ENCODE peak calls at places on chromosomes 12 and 14, in six cellular contexts. One of them, this sample, is unnamed.

GRCh38 chr12:26704684-26705475 is 128.1 kb downstream of the ITPR2 start:
- DNase-seq in thyroid gland: no peak
- DNase-seq in lower leg skin: no peak
- DNase-seq in A549: peak; percentile 14
- DNase-seq in uterus: no peak
- DNase-seq in heart left ventricle: no peak
- DNase-seq in this sample: no peak

GRCh38 chr14:38121280-38121679 is 86.4 kb upstream of the SSTR1 start:
- DNase-seq in thyroid gland: no peak
- DNase-seq in lower leg skin: no peak
- DNase-seq in A549: no peak
- DNase-seq in uterus: no peak
- DNase-seq in heart left ventricle: no peak
- DNase-seq in this sample: no peak

GRCh38 chr12:4265280-4265679 is 8.3 kb upstream of the CCND2 start:
- DNase-seq in thyroid gland: no peak
- DNase-seq in lower leg skin: no peak
- DNase-seq in A549: no peak
- DNase-seq in uterus: no peak
- DNase-seq in heart left ventricle: no peak
- DNase-seq in this sample: no peak

GRCh38 chr12:79324571-79324970 is 366.2 kb downstream of the PAWR start:
- DNase-seq in thyroid gland: no peak
- DNase-seq in lower leg skin: no peak
- DNase-seq in A549: no peak
- DNase-seq in uterus: no peak
- DNase-seq in heart left ventricle: no peak
- DNase-seq in this sample: no peak

GRCh38 chr14:56310643-56311042 is 192.4 kb downstream of the PELI2 start:
- DNase-seq in thyroid gland: no peak
- DNase-seq in lower leg skin: no peak
- DNase-seq in A549: no peak
- DNase-seq in uterus: no peak
- DNase-seq in heart left ventricle: no peak
- DNase-seq in this sample: no peak

GRCh38 chr14:69043598-69044267 is 64.6 kb upstream of the ACTN1 start:
- DNase-seq in thyroid gland: peak; percentile 18
- DNase-seq in lower leg skin: no peak
- DNase-seq in A549: no peak
- DNase-seq in uterus: peak; percentile 52
- DNase-seq in heart left ventricle: no peak
- DNase-seq in this sample: no peak

GRCh38 chr14:68968051-68968450 is 11.1 kb downstream of the ACTN1 start:
- DNase-seq in thyroid gland: no peak
- DNase-seq in lower leg skin: no peak
- DNase-seq in A549: no peak
- DNase-seq in uterus: no peak
- DNase-seq in heart left ventricle: no peak
- DNase-seq in this sample: no peak

GRCh38 chr12:95538002-95538401 is 13.3 kb downstream of the USP44 start:
- DNase-seq in thyroid gland: no peak
- DNase-seq in lower leg skin: no peak
- DNase-seq in A549: no peak
- DNase-seq in uterus: no peak
- DNase-seq in heart left ventricle: no peak
- DNase-seq in this sample: no peak

GRCh38 chr14:75339059-75339458 is 60.4 kb downstream of the FOS start:
- DNase-seq in thyroid gland: no peak
- DNase-seq in lower leg skin: no peak
- DNase-seq in A549: no peak
- DNase-seq in uterus: no peak
- DNase-seq in heart left ventricle: no peak
- DNase-seq in this sample: no peak

GRCh38 chr12:86663691-86664090 is 407.5 kb upstream of the MGAT4C start:
- DNase-seq in thyroid gland: no peak
- DNase-seq in lower leg skin: no peak
- DNase-seq in A549: no peak
- DNase-seq in uterus: no peak
- DNase-seq in heart left ventricle: no peak
- DNase-seq in this sample: no peak

GRCh38 chr14:76729953-76730505 is 31.2 kb upstream of the VASH1 start:
- DNase-seq in thyroid gland: no peak
- DNase-seq in lower leg skin: no peak
- DNase-seq in A549: no peak
- DNase-seq in uterus: no peak
- DNase-seq in heart left ventricle: no peak
- DNase-seq in this sample: no peak

GRCh38 chr14:33110737-33111443 is 172.2 kb downstream of the NPAS3 start:
- DNase-seq in thyroid gland: no peak
- DNase-seq in lower leg skin: no peak
- DNase-seq in A549: no peak
- DNase-seq in uterus: no peak
- DNase-seq in heart left ventricle: no peak
- DNase-seq in this sample: no peak

GRCh38 chr12:10409387-10409786 is at the start of gene KLRC4:
- DNase-seq in thyroid gland: no peak
- DNase-seq in lower leg skin: no peak
- DNase-seq in A549: no peak
- DNase-seq in uterus: no peak
- DNase-seq in heart left ventricle: no peak
- DNase-seq in this sample: no peak

GRCh38 chr14:50260511-50260910 is 29.1 kb upstream of the SOS2 start:
- DNase-seq in thyroid gland: no peak
- DNase-seq in lower leg skin: no peak
- DNase-seq in A549: peak; percentile 40
- DNase-seq in uterus: no peak
- DNase-seq in heart left ventricle: no peak
- DNase-seq in this sample: peak; percentile 1

GRCh38 chr12:67593041-67593870 is 55.3 kb upstream of the DYRK2 start:
- DNase-seq in thyroid gland: peak; percentile 73
- DNase-seq in lower leg skin: no peak
- DNase-seq in A549: peak; percentile 7
- DNase-seq in uterus: no peak
- DNase-seq in heart left ventricle: no peak
- DNase-seq in this sample: peak; percentile 24

GRCh38 chr14:91848602-91849001 is 18.7 kb downstream of the TC2N start:
- DNase-seq in thyroid gland: no peak
- DNase-seq in lower leg skin: no peak
- DNase-seq in A549: no peak
- DNase-seq in uterus: no peak
- DNase-seq in heart left ventricle: no peak
- DNase-seq in this sample: no peak

DNA sequence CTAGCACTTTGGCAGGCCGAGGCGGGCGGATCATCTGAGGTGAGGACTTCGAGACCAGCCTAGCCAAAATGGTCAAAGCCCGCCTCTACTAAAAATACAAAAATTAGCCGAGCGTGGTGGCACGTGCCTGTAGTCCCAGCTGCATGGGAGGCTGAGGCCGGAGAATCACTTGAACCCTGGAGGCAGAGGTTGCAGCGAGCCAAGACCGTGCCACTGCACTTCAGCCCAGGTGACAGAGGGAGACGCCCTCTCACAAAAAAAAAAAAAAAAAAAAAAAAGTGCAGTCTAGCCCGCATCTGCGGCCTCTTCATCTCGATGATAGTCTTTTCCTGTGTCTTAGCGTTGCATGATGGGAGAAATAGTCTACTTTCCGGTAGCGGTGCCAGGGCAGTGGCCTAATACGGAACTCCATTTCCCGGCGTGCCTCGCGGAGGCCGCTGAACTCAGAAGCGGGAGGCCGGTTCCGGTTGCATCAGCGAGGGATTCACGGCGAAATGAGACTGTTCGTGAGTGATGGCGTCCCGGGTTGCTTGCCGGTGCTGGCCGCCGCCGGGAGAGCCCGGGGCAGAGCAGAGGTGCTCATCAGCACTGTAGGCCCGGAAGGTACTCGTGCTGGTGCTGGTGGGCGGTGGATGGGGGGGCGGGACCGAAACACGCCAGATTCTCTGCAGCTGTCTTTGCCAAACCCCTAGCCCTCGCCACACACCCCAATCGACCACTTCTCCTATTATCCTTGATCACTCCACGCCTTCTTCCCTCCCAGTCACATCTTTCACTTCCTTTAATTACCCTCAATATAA is at the start of gene MARS1:
- DNase-seq in thyroid gland: peak; percentile 96
- DNase-seq in lower leg skin: peak; percentile 99
- DNase-seq in A549: peak; percentile 98
- DNase-seq in uterus: peak; percentile 95
- DNase-seq in heart left ventricle: peak; percentile 95
- DNase-seq in this sample: peak; percentile 88
- TF ChIP-seq POLR2A in thyroid gland: no peak
- TF ChIP-seq POLR2A in lower leg skin: no peak
- TF ChIP-seq POLR2A in A549: peak; percentile 76
- TF ChIP-seq POLR2A in uterus: no peak
- TF ChIP-seq POLR2A in heart left ventricle: peak; percentile 62
- TF ChIP-seq POLR2A in this sample: peak; percentile 83

DNA sequence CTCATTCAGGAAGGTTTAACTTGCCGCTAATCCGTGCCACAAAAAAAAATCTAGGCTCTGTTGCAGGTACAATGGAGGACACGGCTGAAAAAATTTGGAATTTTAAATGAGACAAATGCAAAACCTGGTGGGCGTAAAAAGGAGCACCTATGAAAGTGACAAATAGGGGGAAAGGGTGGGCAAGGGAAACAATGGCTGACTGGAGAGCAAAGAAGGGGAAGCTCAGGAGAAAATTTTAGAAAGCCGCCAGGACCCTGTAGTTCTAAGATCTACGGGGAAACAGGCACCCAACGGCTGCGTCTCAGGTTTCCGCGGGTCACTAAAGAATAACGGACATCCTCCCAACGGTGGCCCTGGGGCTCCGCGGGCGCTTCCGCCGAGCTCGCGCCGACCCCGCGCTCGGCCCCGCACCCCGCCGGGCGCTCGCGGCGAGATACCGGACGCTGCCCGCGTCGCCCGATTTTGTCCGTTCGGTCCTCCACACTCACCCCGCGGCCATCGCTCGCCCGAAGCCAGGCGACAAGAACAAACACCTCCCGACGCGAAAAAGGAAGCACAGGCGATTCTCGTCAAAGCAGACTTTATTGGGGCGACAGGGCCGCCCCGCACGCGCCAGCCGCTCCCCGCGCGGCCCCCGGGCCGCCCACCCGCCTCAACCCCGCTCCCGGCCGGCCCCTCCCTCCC is 1.1 kb upstream of the YY1 start:
- DNase-seq in thyroid gland: peak; percentile 57
- DNase-seq in lower leg skin: peak; percentile 88
- DNase-seq in A549: peak; percentile 56
- DNase-seq in uterus: no peak
- DNase-seq in heart left ventricle: peak; percentile 56
- DNase-seq in this sample: peak; percentile 41
- TF ChIP-seq POLR2A in thyroid gland: no peak
- TF ChIP-seq POLR2A in lower leg skin: no peak
- TF ChIP-seq POLR2A in A549: no peak
- TF ChIP-seq POLR2A in uterus: no peak
- TF ChIP-seq POLR2A in heart left ventricle: no peak
- TF ChIP-seq POLR2A in this sample: no peak

DNA sequence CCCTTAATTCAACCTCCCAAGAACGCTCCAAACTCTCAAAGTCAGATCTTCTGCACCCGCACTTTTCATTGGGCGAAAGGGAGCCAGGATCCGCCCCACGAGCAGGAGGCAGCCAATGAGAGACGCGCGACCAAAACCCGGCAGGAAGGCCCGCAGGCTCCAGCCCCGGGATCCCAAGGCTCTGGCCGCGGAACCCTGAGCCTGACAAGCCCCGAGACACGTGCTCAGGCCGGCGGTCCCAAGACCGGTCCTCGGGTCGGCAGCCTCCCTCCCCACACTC is 438 bp downstream of the DDX54 start:
- DNase-seq in thyroid gland: peak; percentile 89
- DNase-seq in lower leg skin: peak; percentile 97
- DNase-seq in A549: peak; percentile 93
- DNase-seq in uterus: peak; percentile 89
- DNase-seq in heart left ventricle: peak; percentile 92
- DNase-seq in this sample: peak; percentile 91
- TF ChIP-seq POLR2A in thyroid gland: no peak
- TF ChIP-seq POLR2A in lower leg skin: no peak
- TF ChIP-seq POLR2A in A549: no peak
- TF ChIP-seq POLR2A in uterus: no peak
- TF ChIP-seq POLR2A in heart left ventricle: no peak
- TF ChIP-seq POLR2A in this sample: no peak

GRCh38 chr12:31589896-31590729 is 823 bp downstream of the DENND5B start:
- DNase-seq in thyroid gland: peak; percentile 65
- DNase-seq in lower leg skin: peak; percentile 94
- DNase-seq in A549: peak; percentile 81
- DNase-seq in uterus: peak; percentile 61
- DNase-seq in heart left ventricle: peak; percentile 81
- DNase-seq in this sample: peak; percentile 48
- TF ChIP-seq POLR2A in thyroid gland: no peak
- TF ChIP-seq POLR2A in lower leg skin: no peak
- TF ChIP-seq POLR2A in A549: no peak
- TF ChIP-seq POLR2A in uterus: no peak
- TF ChIP-seq POLR2A in heart left ventricle: peak; percentile 30
- TF ChIP-seq POLR2A in this sample: peak; percentile 24

GRCh38 chr12:6766651-6767300 is 613 bp downstream of the PTMS start:
- DNase-seq in thyroid gland: peak; percentile 86
- DNase-seq in lower leg skin: peak; percentile 96
- DNase-seq in A549: peak; percentile 68
- DNase-seq in uterus: peak; percentile 84
- DNase-seq in heart left ventricle: peak; percentile 83
- DNase-seq in this sample: no peak
- TF ChIP-seq POLR2A in thyroid gland: no peak
- TF ChIP-seq POLR2A in lower leg skin: no peak
- TF ChIP-seq POLR2A in A549: no peak
- TF ChIP-seq POLR2A in uterus: no peak
- TF ChIP-seq POLR2A in heart left ventricle: peak; percentile 23
- TF ChIP-seq POLR2A in this sample: peak; percentile 15

GRCh38 chr12:56999456-56999855 is 6.9 kb downstream of the ZBTB39 start:
- DNase-seq in thyroid gland: no peak
- DNase-seq in lower leg skin: peak; percentile 31
- DNase-seq in A549: no peak
- DNase-seq in uterus: no peak
- DNase-seq in heart left ventricle: no peak
- DNase-seq in this sample: peak; percentile 59

GRCh38 chr12:56998981-56999380 is 7.4 kb downstream of the ZBTB39 start:
- DNase-seq in thyroid gland: no peak
- DNase-seq in lower leg skin: peak; percentile 46
- DNase-seq in A549: no peak
- DNase-seq in uterus: no peak
- DNase-seq in heart left ventricle: no peak
- DNase-seq in this sample: no peak

GRCh38 chr12:57003395-57003794 is 3.0 kb downstream of the ZBTB39 start:
- DNase-seq in thyroid gland: no peak
- DNase-seq in lower leg skin: no peak
- DNase-seq in A549: no peak
- DNase-seq in uterus: no peak
- DNase-seq in heart left ventricle: no peak
- DNase-seq in this sample: no peak

GRCh38 chr12:57000393-57000792 is 6.0 kb downstream of the ZBTB39 start:
- DNase-seq in thyroid gland: no peak
- DNase-seq in lower leg skin: peak; percentile 7
- DNase-seq in A549: no peak
- DNase-seq in uterus: no peak
- DNase-seq in heart left ventricle: no peak
- DNase-seq in this sample: peak; percentile 32

DNA sequence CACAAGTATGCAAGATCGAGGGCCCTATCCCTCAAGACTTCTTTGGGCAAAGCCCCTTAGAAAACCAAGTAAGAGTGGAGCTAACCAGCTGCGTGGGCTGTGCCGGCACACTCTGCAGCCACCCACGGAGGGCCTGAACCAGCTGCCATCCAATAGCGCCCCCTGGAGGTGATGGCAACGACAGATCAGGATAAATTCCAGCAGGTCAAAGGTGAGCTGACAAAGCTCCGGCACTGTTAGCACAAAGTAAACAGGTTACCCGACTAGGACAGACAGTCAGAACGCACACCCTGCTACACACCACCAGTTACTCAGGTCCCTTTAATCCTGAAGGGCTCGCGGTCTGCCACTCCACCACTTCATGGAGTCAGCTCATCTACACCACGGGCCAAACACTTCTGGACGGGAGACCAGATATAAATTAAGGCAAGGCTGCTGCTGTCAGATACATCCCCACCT is 4.9 kb downstream of the ZBTB39 start:
- DNase-seq in thyroid gland: peak; percentile 64
- DNase-seq in lower leg skin: peak; percentile 89
- DNase-seq in A549: peak; percentile 75
- DNase-seq in uterus: peak; percentile 42
- DNase-seq in heart left ventricle: peak; percentile 63
- DNase-seq in this sample: peak; percentile 74
- TF ChIP-seq POLR2A in thyroid gland: no peak
- TF ChIP-seq POLR2A in lower leg skin: no peak
- TF ChIP-seq POLR2A in A549: no peak
- TF ChIP-seq POLR2A in uterus: no peak
- TF ChIP-seq POLR2A in heart left ventricle: no peak
- TF ChIP-seq POLR2A in this sample: no peak